ENCODE peak calls at places on chromosome 17, in four cellular contexts. One of them, this sample, is unnamed.

GRCh38 chr17:40648326-40648968 is 829 bp upstream of the SMARCE1 start:
- DNase-seq in left ventricle myocardium superior: no peak
- DNase-seq in Panc1: no peak
- DNase-seq in dorsolateral prefrontal cortex: no peak
- DNase-seq in this sample: peak; percentile 52

GRCh38 chr17:82138511-82138992 is 40.5 kb upstream of the FASN start:
- DNase-seq in left ventricle myocardium superior: no peak
- DNase-seq in Panc1: no peak
- DNase-seq in dorsolateral prefrontal cortex: no peak
- DNase-seq in this sample: no peak

GRCh38 chr17:9151091-9151490 is 129.8 kb downstream of the NTN1 start:
- DNase-seq in left ventricle myocardium superior: no peak
- DNase-seq in Panc1: no peak
- DNase-seq in dorsolateral prefrontal cortex: no peak
- DNase-seq in this sample: no peak

GRCh38 chr17:7850970-7851437 is 3.9 kb upstream of the TMEM88 start:
- DNase-seq in left ventricle myocardium superior: no peak
- DNase-seq in Panc1: no peak
- DNase-seq in dorsolateral prefrontal cortex: no peak
- DNase-seq in this sample: no peak

GRCh38 chr17:47844814-47845453 is 3.9 kb upstream of the SCRN2 start:
- DNase-seq in left ventricle myocardium superior: no peak
- DNase-seq in Panc1: no peak
- DNase-seq in dorsolateral prefrontal cortex: no peak
- DNase-seq in this sample: no peak

GRCh38 chr17:36149296-36149820 is 27.1 kb downstream of the TBC1D3B start:
- DNase-seq in left ventricle myocardium superior: peak; percentile 32
- DNase-seq in Panc1: no peak
- DNase-seq in dorsolateral prefrontal cortex: no peak
- DNase-seq in this sample: no peak

GRCh38 chr17:71760062-71760720 is 360.6 kb upstream of the SOX9 start:
- DNase-seq in left ventricle myocardium superior: no peak
- DNase-seq in Panc1: no peak
- DNase-seq in dorsolateral prefrontal cortex: no peak
- DNase-seq in this sample: no peak

GRCh38 chr17:50209472-50210248 is 8.2 kb upstream of the COL1A1 start:
- DNase-seq in left ventricle myocardium superior: peak; percentile 91
- DNase-seq in Panc1: no peak
- DNase-seq in dorsolateral prefrontal cortex: no peak
- DNase-seq in this sample: no peak

GRCh38 chr17:38825762-38826247 is 684 bp upstream of the CWC25 start:
- DNase-seq in left ventricle myocardium superior: no peak
- DNase-seq in Panc1: no peak
- DNase-seq in dorsolateral prefrontal cortex: no peak
- DNase-seq in this sample: no peak

GRCh38 chr17:33642002-33642401 is 348.9 kb upstream of the ASIC2 start:
- DNase-seq in left ventricle myocardium superior: no peak
- DNase-seq in Panc1: no peak
- DNase-seq in dorsolateral prefrontal cortex: no peak
- DNase-seq in this sample: no peak

GRCh38 chr17:55641559-55642160 is 81.0 kb downstream of the TMEM100 start:
- DNase-seq in left ventricle myocardium superior: peak; percentile 69
- DNase-seq in Panc1: no peak
- DNase-seq in dorsolateral prefrontal cortex: peak; percentile 22
- DNase-seq in this sample: peak; percentile 80

GRCh38 chr17:58333396-58334207 is 5.0 kb upstream of the TSPOAP1 start:
- DNase-seq in left ventricle myocardium superior: no peak
- DNase-seq in Panc1: no peak
- DNase-seq in dorsolateral prefrontal cortex: no peak
- DNase-seq in this sample: no peak

This sample was measured in head of caudate nucleus.